ENCODE peak calls at places on chromosomes 7 and 10, in seven cellular contexts. F is AG04450, E is progenitor cell of endocrine pancreas, U is GOT3, V is RCC 7860, P is bronchial epithelial cell, S is type B pancreatic cell. H is an unnamed sample.

GRCh38 chr7:12423995-12424745 is 20.5 kb upstream of the VWDE start:
- DNase-seq in F (no peak), E (no peak), U (no peak), V (no peak), P (no peak), S (no peak), H (peak)

GRCh38 chr7:107023522-107024149 is 20.9 kb upstream of the PRKAR2B start:
- DNase-seq in F (no peak), E (no peak), U (no peak), V (no peak), P (no peak), S (no peak), H (no peak)

GRCh38 chr7:156003220-156004162 is 191.2 kb upstream of the SHH start:
- DNase-seq in F (no peak), E (no peak), U (no peak), V (no peak), P (no peak), S (peak), H (no peak)

GRCh38 chr7:102189756-102190155 is 96.9 kb upstream of the SH2B2 start:
- DNase-seq in F (no peak), E (no peak), U (no peak), V (no peak), P (no peak), S (no peak), H (no peak)

GRCh38 chr7:82957521-82957920 is 205.2 kb downstream of the PCLO start:
- DNase-seq in F (no peak), E (no peak), U (no peak), V (no peak), P (no peak), S (no peak), H (no peak)

GRCh38 chr7:29285451-29285807 is 90.9 kb downstream of the CHN2 start:
- DNase-seq in F (no peak), E (no peak), U (peak), V (peak), P (peak), S (no peak), H (no peak)

GRCh38 chr10:133245439-133246235 is 8.0 kb downstream of the VENTX start:
- DNase-seq in F (no peak), E (no peak), U (no peak), V (no peak), P (no peak), S (no peak), H (no peak)

GRCh38 chr10:7956508-7956907 is 98.0 kb upstream of the GATA3 start:
- DNase-seq in F (peak), E (no peak), U (no peak), V (peak), P (peak), S (no peak), H (no peak)

GRCh38 chr7:78770422-78771410 is 682.8 kb downstream of the MAGI2 start:
- DNase-seq in F (peak), E (no peak), U (no peak), V (no peak), P (peak), S (no peak), H (peak)

GRCh38 chr7:71521506-71521905 is 389.6 kb downstream of the GALNT17 start:
- DNase-seq in F (no peak), E (no peak), U (no peak), V (no peak), P (no peak), S (no peak), H (no peak)